ENCODE peak calls at places on chromosomes 12 and 14, in eight cellular contexts. C, Y, B, W, S, K, V and T are unnamed samples.

GRCh38 chr12:123780956-123781355 is 18.9 kb downstream of the DNAH10 start:
- DNase-seq in W (no peak), Y (no peak), B (no peak), S (no peak), V (no peak), C (no peak), K (no peak), T (no peak)

GRCh38 chr12:25550186-25550585 is 2.9 kb downstream of the LMNTD1 start:
- DNase-seq in B (no peak), V (no peak), S (no peak), W (no peak), Y (peak; percentile 56), K (no peak), C (no peak), T (no peak)

GRCh38 chr14:33617154-33617553 is 333.7 kb downstream of the EGLN3 start:
- DNase-seq in S (peak; percentile 50), B (no peak), W (no peak), K (no peak), Y (peak; percentile 97), V (no peak), C (no peak), T (no peak)

GRCh38 chr14:75196468-75196867 is 20.1 kb upstream of the TMED10 start:
- DNase-seq in V (no peak), C (no peak), W (no peak), Y (no peak), B (no peak), S (no peak), K (no peak), T (no peak)

GRCh38 chr12:6069452-6070093 is 54.9 kb downstream of the VWF start:
- DNase-seq in V (no peak), S (no peak), W (no peak), C (no peak), B (peak; percentile 30), Y (peak; percentile 95), K (no peak), T (no peak)

GRCh38 chr14:102592969-102593840 is 756 bp downstream of the RCOR1 start:
- DNase-seq in B (no peak), Y (peak; percentile 34), V (peak; percentile 73), S (no peak), K (peak; percentile 53), C (peak; percentile 68), W (peak; percentile 43), T (no peak)

GRCh38 chr14:64293976-64294671 is at the start of gene ESR2:
- DNase-seq in V (peak; percentile 73), S (no peak), C (peak; percentile 49), Y (peak; percentile 43), K (peak; percentile 51), B (no peak), W (no peak), T (no peak)

GRCh38 chr14:54981698-54982097 is 45.2 kb downstream of the WDHD1 start:
- DNase-seq in S (no peak), Y (peak; percentile 13), V (no peak), K (no peak), C (no peak), W (peak; percentile 10), B (no peak), T (no peak)

GRCh38 chr12:29640589-29641345 is 143.0 kb downstream of the TMTC1 start:
- DNase-seq in K (no peak), S (peak; percentile 31), B (no peak), Y (peak; percentile 90), V (peak; percentile 45), W (no peak), C (no peak), T (peak; percentile 18)

GRCh38 chr12:87931764-87932163 is 97.4 kb downstream of the C12orf50 start:
- DNase-seq in Y (no peak), K (no peak), C (no peak), S (no peak), V (no peak), B (no peak), W (no peak), T (no peak)

GRCh38 chr12:40063424-40063823 is 42.5 kb downstream of the SLC2A13 start:
- DNase-seq in Y (no peak), V (no peak), B (no peak), S (no peak), C (no peak), K (no peak), W (no peak), T (no peak)

GRCh38 chr12:15987696-15988095 is 76.6 kb downstream of the DERA start:
- DNase-seq in B (no peak), W (no peak), S (no peak), V (no peak), C (no peak), K (peak; percentile 80), Y (no peak), T (no peak)

GRCh38 chr12:21476949-21477348 is 24.5 kb downstream of the RECQL start:
- DNase-seq in B (no peak), S (peak; percentile 43), K (no peak), C (no peak), Y (peak; percentile 51), V (no peak), W (no peak), T (no peak)

GRCh38 chr12:80745851-80746250 is 29.1 kb downstream of the MYF5 start:
- DNase-seq in S (no peak), C (no peak), K (no peak), Y (peak; percentile 4), V (no peak), W (no peak), B (no peak), T (no peak)

GRCh38 chr12:5000204-5000603 is 43.5 kb upstream of the KCNA5 start:
- DNase-seq in S (no peak), W (peak; percentile 46), V (no peak), K (no peak), B (no peak), Y (no peak), C (no peak), T (peak; percentile 16)

GRCh38 chr12:42145552-42146215 is 1.0 kb upstream of the GXYLT1 start:
- DNase-seq in V (no peak), C (no peak), Y (no peak), S (no peak), W (no peak), K (no peak), B (no peak), T (no peak)

GRCh38 chr12:100668939-100669536 is 95.6 kb downstream of the GAS2L3 start:
- DNase-seq in S (peak; percentile 18), Y (peak; percentile 47), K (peak; percentile 72), V (peak; percentile 72), B (peak; percentile 51), C (peak; percentile 79), W (peak; percentile 39), T (peak; percentile 66)

GRCh38 chr12:89243786-89244185 is 108.5 kb downstream of the DUSP6 start:
- DNase-seq in V (no peak), C (no peak), W (no peak), K (no peak), Y (peak; percentile 76), B (no peak), S (no peak), T (no peak)

GRCh38 chr12:50050410-50051280 is 6.8 kb upstream of the ASIC1 start:
- DNase-seq in Y (peak; percentile 97), B (no peak), V (peak; percentile 80), K (peak; percentile 17), W (no peak), S (no peak), C (no peak), T (no peak)

GRCh38 chr12:4148418-4149056 is 125.0 kb upstream of the CCND2 start:
- DNase-seq in W (no peak), B (no peak), C (no peak), K (peak; percentile 52), S (no peak), V (no peak), Y (no peak), T (no peak)

GRCh38 chr12:32448581-32448980 is 49.2 kb downstream of the FGD4 start:
- DNase-seq in C (no peak), K (no peak), S (no peak), V (no peak), W (no peak), Y (peak; percentile 82), B (no peak), T (no peak)